ENCODE peak calls at places on chromosomes 4 and X, in nine cellular contexts. D is NB4, U is ovary, P is Peyer's patch, M is tibial nerve, G is GM12891, E is A549, K is lower leg skin, W is HepG2. F is an unnamed sample.

GRCh38 chrX:155864655-155865054 is 16.5 kb upstream of the VAMP7 start:
- DNase-seq in D (peak), U (no peak), P (no peak), M (no peak), G (no peak), E (no peak), K (no peak), W (peak), F (peak)

GRCh38 chr4:27010334-27010940 is 149.8 kb downstream of the STIM2 start:
- DNase-seq in D (peak), U (peak), P (peak), M (peak), G (no peak), E (peak), K (no peak), W (peak), F (peak)

GRCh38 chrX:40855411-40855810 is 120.1 kb upstream of the MED14 start:
- DNase-seq in D (no peak), U (no peak), P (no peak), M (no peak), G (no peak), E (no peak), K (no peak), W (no peak), F (no peak)

GRCh38 chr4:169899295-169899694 is 126.9 kb downstream of the MFAP3L start:
- DNase-seq in D (no peak), U (no peak), P (no peak), M (no peak), G (no peak), E (no peak), K (no peak), W (no peak), F (no peak)

GRCh38 chr4:73583661-73584060 is 36.6 kb downstream of the RASSF6 start:
- DNase-seq in D (no peak), U (no peak), P (no peak), M (no peak), G (no peak), E (no peak), K (no peak), W (no peak), F (no peak)

GRCh38 chrX:131795442-131796229 is 227.5 kb upstream of the STK26 start:
- DNase-seq in D (no peak), U (peak), P (no peak), M (no peak), G (no peak), E (no peak), K (no peak), W (no peak), F (no peak)

GRCh38 chrX:19602866-19603620 is 87.7 kb upstream of the MAP3K15 start:
- DNase-seq in D (no peak), U (no peak), P (no peak), M (no peak), G (no peak), E (peak), K (no peak), W (no peak), F (peak)

GRCh38 chr4:7854697-7855370 is 84.8 kb downstream of the AFAP1 start:
- DNase-seq in D (no peak), U (no peak), P (peak), M (no peak), G (no peak), E (no peak), K (no peak), W (no peak), F (no peak)

GRCh38 chr4:72326692-72327632 is 242.1 kb downstream of the ADAMTS3 start:
- DNase-seq in D (peak), U (no peak), P (no peak), M (no peak), G (no peak), E (peak), K (no peak), W (peak), F (peak)

GRCh38 chrX:129981752-129982299 is 609 bp upstream of the BCORL1 start:
- DNase-seq in D (peak), U (no peak), P (peak), M (no peak), G (no peak), E (no peak), K (no peak), W (no peak), F (no peak)

GRCh38 chrX:129980043-129980442 is 2.4 kb upstream of the BCORL1 start:
- DNase-seq in D (peak), U (peak), P (peak), M (no peak), G (no peak), E (no peak), K (peak), W (no peak), F (no peak)

GRCh38 chrX:129981207-129981553 is 1.3 kb upstream of the BCORL1 start:
- DNase-seq in D (no peak), U (no peak), P (no peak), M (no peak), G (no peak), E (no peak), K (no peak), W (no peak), F (peak)

GRCh38 chrX:129979207-129979920 is 3.1 kb upstream of the BCORL1 start:
- DNase-seq in D (peak), U (peak), P (no peak), M (no peak), G (no peak), E (no peak), K (no peak), W (no peak), F (no peak)

GRCh38 chrX:129980540-129981206 is 1.8 kb upstream of the BCORL1 start:
- DNase-seq in D (peak), U (peak), P (peak), M (peak), G (no peak), E (no peak), K (peak), W (peak), F (peak)
- TF ChIP-seq POLR2A in D (no peak), U (peak), P (peak), M (no peak), G (no peak), E (peak), K (no peak), W (no peak), F (no peak)

DNA sequence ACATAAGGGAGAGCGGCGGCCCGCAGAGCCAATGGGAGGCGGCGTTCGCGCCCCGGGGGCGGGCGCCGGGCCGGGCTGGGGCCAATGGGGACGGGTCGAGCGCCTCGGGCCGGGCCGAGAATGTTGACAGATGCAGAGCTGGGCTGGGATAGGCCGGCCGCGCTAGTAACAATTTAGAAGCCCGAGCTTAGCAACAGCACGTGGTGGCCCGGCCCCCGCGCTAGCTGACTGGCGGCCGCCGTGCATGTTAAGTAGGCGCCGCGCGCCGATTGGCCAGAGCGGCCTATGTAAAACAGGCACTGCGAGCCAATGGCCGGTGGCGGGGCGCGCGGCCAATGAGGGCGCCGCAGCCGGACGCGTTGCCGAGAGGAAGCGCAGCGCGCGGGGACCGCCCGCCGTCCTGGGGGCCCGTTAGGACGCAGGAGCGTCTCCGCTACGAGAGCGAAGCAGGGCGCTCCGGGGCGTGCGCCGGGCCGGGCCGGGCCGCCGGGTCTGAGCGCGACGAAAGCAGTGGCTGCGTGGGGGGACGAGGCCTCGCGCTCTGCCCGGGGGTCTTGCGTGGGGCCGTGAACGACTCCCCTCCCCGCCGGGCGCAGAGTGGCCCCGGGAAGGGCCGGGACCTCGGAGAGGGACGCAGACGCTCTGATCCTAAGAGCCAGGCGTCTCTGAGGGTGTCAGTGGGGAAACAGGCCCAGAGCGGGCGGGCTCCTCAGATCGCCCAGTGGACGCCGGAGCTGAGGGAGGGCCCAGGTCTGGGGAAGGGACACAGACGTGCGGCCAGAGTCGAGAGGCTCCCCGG is 435 bp upstream of the MXD4 start:
- DNase-seq in D (peak), U (peak), P (peak), M (peak), G (peak), E (peak), K (peak), W (peak), F (peak)
- TF ChIP-seq POLR2A in D (peak), U (peak), P (peak), M (peak), G (peak), E (peak), K (peak), W (no peak), F (peak)

GRCh38 chrX:134807039-134807729 is 148.9 kb upstream of the PLAC1 start:
- DNase-seq in D (peak), U (peak), P (peak), M (peak), G (no peak), E (peak), K (peak), W (peak), F (peak)
- TF ChIP-seq POLR2A in D (peak), U (peak), P (peak), M (no peak), G (no peak), E (peak), K (no peak), W (peak), F (peak)

GRCh38 chr4:38664704-38665401 is 854 bp downstream of the KLF3 start:
- DNase-seq in D (peak), U (peak), P (peak), M (peak), G (no peak), E (no peak), K (peak), W (peak), F (peak)

GRCh38 chr4:38669233-38669632 is 5.2 kb downstream of the KLF3 start:
- DNase-seq in D (peak), U (no peak), P (no peak), M (no peak), G (no peak), E (no peak), K (no peak), W (no peak), F (peak)

GRCh38 chr4:38668203-38668602 is 4.2 kb downstream of the KLF3 start:
- DNase-seq in D (no peak), U (no peak), P (no peak), M (no peak), G (no peak), E (no peak), K (no peak), W (no peak), F (no peak)

GRCh38 chr4:38665846-38666490 is 2.0 kb downstream of the KLF3 start:
- DNase-seq in D (no peak), U (no peak), P (no peak), M (no peak), G (no peak), E (no peak), K (no peak), W (no peak), F (peak)

GRCh38 chr4:38667005-38667771 is 3.2 kb downstream of the KLF3 start:
- DNase-seq in D (peak), U (peak), P (peak), M (peak), G (no peak), E (peak), K (peak), W (peak), F (peak)
- TF ChIP-seq POLR2A in D (no peak), U (peak), P (peak), M (peak), G (no peak), E (no peak), K (no peak), W (peak), F (peak)

DNA sequence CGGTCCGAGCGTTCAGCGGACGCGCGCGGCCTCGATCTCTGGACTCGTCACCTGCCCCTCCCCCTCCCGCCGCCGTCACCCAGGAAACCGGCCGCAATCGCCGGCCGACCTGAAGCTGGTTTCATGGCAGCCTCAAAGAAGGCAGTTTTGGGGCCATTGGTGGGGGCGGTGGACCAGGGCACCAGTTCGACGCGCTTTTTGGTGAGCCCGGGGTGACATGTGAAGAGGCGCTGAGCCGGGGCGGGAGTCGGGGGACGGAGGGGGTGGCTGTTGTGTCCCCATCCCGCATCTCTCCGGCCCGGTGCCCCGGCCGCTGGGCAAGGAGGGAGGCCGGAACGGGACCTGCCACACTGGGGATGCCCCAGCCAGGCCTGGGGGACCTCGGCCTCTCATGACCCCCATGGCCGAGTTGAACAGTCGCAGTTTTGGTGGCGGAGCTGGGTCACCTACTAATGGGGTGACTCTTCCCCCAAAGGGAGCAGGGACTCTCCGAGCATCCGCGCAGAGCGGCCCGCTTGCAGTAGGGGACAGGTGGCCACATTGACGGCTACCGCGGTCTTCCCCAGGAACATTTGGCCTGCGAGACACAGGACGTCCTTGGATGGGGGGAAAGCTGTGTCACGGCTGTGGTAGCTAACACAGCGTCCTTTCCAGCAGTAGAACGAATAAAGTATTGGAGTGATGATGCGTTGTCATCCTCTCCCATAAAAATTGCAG is at the start of gene GK:
- DNase-seq in D (peak), U (no peak), P (peak), M (no peak), G (no peak), E (no peak), K (peak), W (no peak), F (peak)
- TF ChIP-seq POLR2A in D (no peak), U (peak), P (no peak), M (no peak), G (no peak), E (no peak), K (no peak), W (peak), F (no peak)

GRCh38 chr4:75696036-75696435 is 22.8 kb upstream of the G3BP2 start:
- DNase-seq in D (no peak), U (no peak), P (no peak), M (no peak), G (no peak), E (no peak), K (no peak), W (no peak), F (no peak)
- TF ChIP-seq POLR2A in D (no peak), U (no peak), P (no peak), M (no peak), G (no peak), E (no peak), K (no peak), W (no peak), F (no peak)

F was measured in erythroblast.